ENCODE peak calls at places on chromosomes 11 and 22, in eight cellular contexts. Z is A549, I is uterus, U is transverse colon, N is pancreas, T is ovary, D is body of pancreas, A is tibial artery. C is an unnamed sample.

GRCh38 chr22:41290262-41291221 is 4.6 kb upstream of the RANGAP1 start:
- DNase-seq in Z (no peak), I (no peak), U (no peak), N (peak; percentile 45), T (no peak), D (peak; percentile 43), A (no peak), C (peak; percentile 98)

GRCh38 chr11:134537296-134537695 is 125.3 kb upstream of the B3GAT1 start:
- DNase-seq in Z (no peak), I (no peak), U (no peak), N (no peak), T (no peak), D (no peak), A (no peak), C (no peak)

GRCh38 chr22:45603631-45604030 is 68.0 kb upstream of the ATXN10 start:
- DNase-seq in Z (no peak), I (no peak), U (no peak), N (no peak), T (no peak), D (no peak), A (no peak), C (no peak)

GRCh38 chr11:30143098-30143705 is 87.6 kb upstream of the FSHB start:
- DNase-seq in Z (peak; percentile 4), I (no peak), U (no peak), N (no peak), T (no peak), D (no peak), A (no peak), C (no peak)

GRCh38 chr11:113881856-113882255 is 6.5 kb upstream of the USP28 start:
- DNase-seq in Z (no peak), I (no peak), U (no peak), N (no peak), T (no peak), D (no peak), A (no peak), C (no peak)

GRCh38 chr22:37581534-37581933 is 1.6 kb upstream of the LGALS2 start:
- DNase-seq in Z (no peak), I (peak; percentile 31), U (peak; percentile 72), N (peak; percentile 92), T (no peak), D (peak; percentile 94), A (no peak), C (no peak)

GRCh38 chr22:32585737-32586136 is 111.1 kb downstream of the FBXO7 start:
- DNase-seq in Z (no peak), I (no peak), U (no peak), N (no peak), T (no peak), D (no peak), A (no peak), C (no peak)

GRCh38 chr22:45804986-45805325 is 133.3 kb downstream of the ATXN10 start:
- DNase-seq in Z (peak; percentile 55), I (no peak), U (no peak), N (no peak), T (no peak), D (no peak), A (no peak), C (peak; percentile 97)

GRCh38 chr11:116895053-116895757 is 57.8 kb upstream of the APOA1 start:
- DNase-seq in Z (no peak), I (no peak), U (peak; percentile 15), N (no peak), T (no peak), D (no peak), A (peak; percentile 31), C (no peak)

GRCh38 chr11:86588566-86589090 is 83.8 kb downstream of the ME3 start:
- DNase-seq in Z (no peak), I (no peak), U (no peak), N (no peak), T (no peak), D (no peak), A (no peak), C (peak; percentile 7)

GRCh38 chr11:85745626-85746025 is 59.6 kb upstream of the CCDC89 start:
- DNase-seq in Z (no peak), I (no peak), U (no peak), N (no peak), T (no peak), D (no peak), A (no peak), C (no peak)

DNA sequence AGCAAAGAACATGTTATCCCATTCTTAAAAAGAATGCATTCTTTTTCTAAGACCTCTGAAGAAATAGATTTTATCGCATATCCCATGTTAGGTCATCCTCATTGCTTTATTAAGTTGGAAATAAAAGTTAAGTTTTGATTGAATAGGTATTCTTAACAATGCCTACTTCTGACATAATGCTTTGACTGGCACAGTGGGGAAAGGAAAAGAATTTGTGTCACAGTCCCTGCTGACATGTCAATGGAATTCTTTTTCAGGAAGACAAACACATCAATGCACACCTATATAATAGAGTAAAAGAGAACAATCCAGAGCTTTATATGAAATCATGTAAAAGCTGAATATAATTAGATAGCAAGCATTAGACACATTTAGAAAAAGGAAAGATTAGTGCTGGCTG is 105.7 kb downstream of the DBX1 start:
- DNase-seq in Z (no peak), I (no peak), U (no peak), N (no peak), T (no peak), D (no peak), A (no peak), C (no peak)
- H3K27ac ChIP-seq in Z (no peak overlapping the region), I (peak overlapping the region; percentile 66), U (no peak overlapping the region), N (no peak overlapping the region), T (no peak overlapping the region), D (no peak overlapping the region), A (no peak overlapping the region), C (no peak overlapping the region)

GRCh38 chr22:48440673-48441552 is 1386.8 kb downstream of the BRD1 start:
- DNase-seq in Z (no peak), I (no peak), U (no peak), N (no peak), T (no peak), D (no peak), A (no peak), C (no peak)

GRCh38 chr22:48439560-48440135 is 1388.0 kb downstream of the BRD1 start:
- DNase-seq in Z (no peak), I (no peak), U (no peak), N (no peak), T (no peak), D (no peak), A (no peak), C (peak; percentile 76)

GRCh38 chr22:48441553-48441850 is 1386.2 kb downstream of the BRD1 start:
- DNase-seq in Z (no peak), I (no peak), U (no peak), N (no peak), T (no peak), D (no peak), A (no peak), C (no peak)

GRCh38 chr22:48438791-48439559 is 1388.7 kb downstream of the BRD1 start:
- DNase-seq in Z (no peak), I (no peak), U (no peak), N (no peak), T (no peak), D (no peak), A (no peak), C (peak; percentile 77)

GRCh38 chr22:48440176-48440575 is 1387.5 kb downstream of the BRD1 start:
- DNase-seq in Z (no peak), I (no peak), U (no peak), N (no peak), T (no peak), D (no peak), A (no peak), C (no peak)
- H3K9me3 ChIP-seq in Z (no peaks in the 10 kb centered on the region), I (no peaks in the 10 kb centered on the region), U (no peaks in the 10 kb centered on the region), N (no peaks in the 10 kb centered on the region), T (no peaks in the 10 kb centered on the region), D (no peaks in the 10 kb centered on the region), A (no peaks in the 10 kb centered on the region), C (no peaks in the 10 kb centered on the region)

GRCh38 chr11:124747406-124748099 is 4.5 kb downstream of the VSIG2 start:
- DNase-seq in Z (no peak), I (no peak), U (no peak), N (no peak), T (no peak), D (no peak), A (no peak), C (no peak)
- H3K27ac ChIP-seq in Z (peak overlapping the region; percentile 79), I (no peak overlapping the region), U (peak overlapping the region; percentile 75), N (peak overlapping the region; percentile 6), T (no peak overlapping the region), D (peak overlapping the region; percentile 79), A (peak overlapping the region; percentile 80), C (no peak overlapping the region)

GRCh38 chr11:54927704-54928103 is 221.1 kb downstream of the OR4A5 start:
- DNase-seq in Z (no peak), I (no peak), U (no peak), N (no peak), T (no peak), D (no peak), A (no peak), C (no peak)

GRCh38 chr11:54930930-54931329 is 224.3 kb downstream of the OR4A5 start:
- DNase-seq in Z (no peak), I (no peak), U (no peak), N (no peak), T (no peak), D (peak; percentile 3), A (no peak), C (no peak)
- H3K9me3 ChIP-seq in Z (peaks cover 26% of the 10 kb centered on the region), I (no peaks in the 10 kb centered on the region), U (peaks cover 76% of the 10 kb centered on the region), N (no peaks in the 10 kb centered on the region), T (no peaks in the 10 kb centered on the region), D (no peaks in the 10 kb centered on the region), A (peaks cover 65% of the 10 kb centered on the region), C (peaks cover 6% of the 10 kb centered on the region)

GRCh38 chr11:88402192-88402715 is 64.7 kb upstream of the CTSC start:
- DNase-seq in Z (peak; percentile 9), I (no peak), U (no peak), N (no peak), T (no peak), D (no peak), A (no peak), C (peak; percentile 49)
- H3K27ac ChIP-seq in Z (peak overlapping the region; percentile 53), I (peak overlapping the region; percentile 13), U (peak overlapping the region; percentile 40), N (no peak overlapping the region), T (no peak overlapping the region), D (no peak overlapping the region), A (no peak overlapping the region), C (peak overlapping the region; percentile 92)

GRCh38 chr11:48216510-48216909 is at the start of gene OR4B1:
- DNase-seq in Z (no peak), I (no peak), U (no peak), N (no peak), T (no peak), D (no peak), A (no peak), C (no peak)
- H3K9me3 ChIP-seq in Z (no peaks in the 10 kb centered on the region), I (no peaks in the 10 kb centered on the region), U (no peaks in the 10 kb centered on the region), N (no peaks in the 10 kb centered on the region), T (no peaks in the 10 kb centered on the region), D (no peaks in the 10 kb centered on the region), A (no peaks in the 10 kb centered on the region), C (no peaks in the 10 kb centered on the region)

GRCh38 chr11:11743216-11743615 is 98.6 kb upstream of the USP47 start:
- DNase-seq in Z (no peak), I (no peak), U (no peak), N (no peak), T (no peak), D (no peak), A (no peak), C (no peak)
- H3K27ac ChIP-seq in Z (no peak overlapping the region), I (no peak overlapping the region), U (no peak overlapping the region), N (no peak overlapping the region), T (no peak overlapping the region), D (no peak overlapping the region), A (no peak overlapping the region), C (no peak overlapping the region)

GRCh38 chr22:47390026-47390970 is 627.8 kb downstream of the TBC1D22A start:
- DNase-seq in Z (no peak), I (no peak), U (no peak), N (no peak), T (no peak), D (no peak), A (no peak), C (no peak)
- H3K9me3 ChIP-seq in Z (no peaks in the 10 kb centered on the region), I (no peaks in the 10 kb centered on the region), U (no peaks in the 10 kb centered on the region), N (no peaks in the 10 kb centered on the region), T (no peaks in the 10 kb centered on the region), D (no peaks in the 10 kb centered on the region), A (no peaks in the 10 kb centered on the region), C (no peaks in the 10 kb centered on the region)

C was measured in SJSA1.